ENCODE peak calls at places on chromosomes 16 and 17, in seven cellular contexts. U is IMR-90, T is mesendoderm, H is neuronal stem cell, X is H9, L is H1, M is trophoblast cell. A is an unnamed sample.

GRCh38 chr17:12256380-12256995 is 235.8 kb downstream of the MAP2K4 start:
- DNase-seq in M (peak), L (no peak), H (peak), T (peak), X (no peak), U (peak), A (peak)

GRCh38 chr16:72590179-72590937 is 418.4 kb upstream of the PMFBP1 start:
- DNase-seq in X (no peak), H (no peak), U (peak), L (no peak), M (peak), T (no peak), A (no peak)

GRCh38 chr17:79188048-79188447 is 113.4 kb downstream of the ENGASE start:
- DNase-seq in U (no peak), T (peak), X (peak), H (no peak), M (peak), L (peak), A (no peak)

GRCh38 chr16:53147500-53148065 is 92.8 kb downstream of the CHD9 start:
- DNase-seq in T (no peak), X (no peak), H (no peak), L (no peak), U (no peak), M (no peak), A (no peak)

GRCh38 chr17:75073618-75074047 is 14.1 kb upstream of the SLC16A5 start:
- DNase-seq in U (no peak), H (no peak), X (no peak), L (no peak), T (no peak), M (no peak), A (peak)

GRCh38 chr16:11585460-11586374 is 1.0 kb downstream of the LITAF start:
- DNase-seq in H (no peak), T (peak), U (peak), M (peak), X (no peak), L (no peak), A (peak)

GRCh38 chr16:81036751-81037350 is 1.2 kb downstream of the ATMIN start:
- DNase-seq in X (no peak), U (no peak), T (no peak), H (no peak), M (peak), L (no peak), A (peak)

GRCh38 chr16:66444049-66444481 is 17.0 kb downstream of the BEAN1 start:
- DNase-seq in X (peak), L (no peak), T (peak), M (no peak), H (no peak), U (no peak), A (no peak)

GRCh38 chr17:28193241-28193640 is 125.8 kb upstream of the TMEM97 start:
- DNase-seq in H (no peak), T (peak), L (no peak), M (no peak), U (no peak), X (peak), A (no peak)

GRCh38 chr17:58337600-58338453 is 9.2 kb upstream of the TSPOAP1 start:
- DNase-seq in H (no peak), U (peak), L (peak), M (peak), X (peak), T (peak), A (peak)

GRCh38 chr16:1331712-1332617 is 1.5 kb upstream of the BAIAP3 start:
- DNase-seq in U (peak), M (peak), X (peak), T (peak), H (no peak), L (no peak), A (peak)

GRCh38 chr16:87703071-87703470 is 62.7 kb downstream of the KLHDC4 start:
- DNase-seq in H (no peak), L (no peak), T (no peak), U (no peak), X (no peak), M (no peak), A (no peak)
- H3K23ac ChIP-seq in H (peak), L (no peak), T (no peak), U (no peak), X (no peak), M (no peak), A (no peak)

DNA sequence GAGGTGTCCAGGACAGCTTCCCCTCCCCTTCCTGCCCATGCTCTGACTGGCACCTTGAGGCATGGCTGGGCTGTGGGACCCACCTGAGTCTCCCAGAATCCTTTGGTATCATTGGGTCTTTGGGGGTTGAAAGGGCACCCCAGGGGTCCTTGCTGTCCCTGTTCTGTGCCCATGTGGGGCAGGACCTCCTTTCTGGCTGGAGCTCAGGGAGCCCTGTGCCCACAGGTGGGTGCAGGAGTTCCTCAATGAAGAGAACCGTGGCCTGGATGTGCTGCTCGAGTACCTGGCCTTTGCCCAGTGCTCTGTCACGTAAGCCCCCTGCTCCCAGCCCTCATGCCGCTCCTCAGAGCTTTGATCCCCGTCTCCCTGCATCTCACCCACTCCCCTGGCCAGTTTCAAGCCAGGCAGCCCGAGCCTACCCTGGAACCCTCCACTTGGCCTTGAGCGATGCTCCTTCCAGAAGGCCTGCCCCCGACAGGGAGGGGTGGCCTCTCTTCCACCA is 11.8 kb downstream of the FMNL1 start:
- DNase-seq in U (no peak), X (no peak), M (no peak), H (no peak), L (no peak), T (no peak), A (no peak)
- H3K23ac ChIP-seq in U (no peak), X (no peak), M (no peak), H (peak), L (no peak), T (no peak), A (no peak)

GRCh38 chr16:19479302-19479721 is 42.6 kb downstream of the GDE1 start:
- DNase-seq in T (peak), U (no peak), M (peak), L (no peak), H (no peak), X (no peak), A (no peak)
- H3K23ac ChIP-seq in T (no peak), U (no peak), M (no peak), L (no peak), H (no peak), X (no peak), A (no peak)

GRCh38 chr17:18245038-18245776 is 13.3 kb downstream of the FLII start:
- DNase-seq in M (no peak), H (no peak), L (no peak), U (no peak), X (no peak), T (no peak), A (no peak)
- H3K23ac ChIP-seq in M (no peak), H (no peak), L (no peak), U (no peak), X (no peak), T (no peak), A (no peak)